ENCODE peak calls at places on chromosome 19, in four cellular contexts. One of them, this sample, is unnamed.

GRCh38 chr19:3665681-3666544 is 34.4 kb downstream of the PIP5K1C start:
- DNase-seq in NCI-H345: peak; percentile 23
- DNase-seq in astrocyte of the hippocampus: peak; percentile 70
- DNase-seq in Caco-2: no peak
- DNase-seq in this sample: peak; percentile 92

GRCh38 chr19:14786421-14786851 is 8.1 kb upstream of the ADGRE2 start:
- DNase-seq in NCI-H345: no peak
- DNase-seq in Caco-2: no peak
- DNase-seq in astrocyte of the hippocampus: peak; percentile 7
- DNase-seq in this sample: peak; percentile 53

GRCh38 chr19:42074513-42075363 is 1.2 kb upstream of the ZNF574 start:
- DNase-seq in NCI-H345: no peak
- DNase-seq in Caco-2: peak; percentile 61
- DNase-seq in astrocyte of the hippocampus: no peak
- DNase-seq in this sample: peak; percentile 74

GRCh38 chr19:44278181-44278690 is 18.6 kb downstream of the ZNF233 start:
- DNase-seq in Caco-2: no peak
- DNase-seq in astrocyte of the hippocampus: no peak
- DNase-seq in NCI-H345: no peak
- DNase-seq in this sample: no peak

GRCh38 chr19:7516281-7516862 is 469 bp downstream of the ZNF358 start:
- DNase-seq in NCI-H345: no peak
- DNase-seq in Caco-2: no peak
- DNase-seq in astrocyte of the hippocampus: peak; percentile 19
- DNase-seq in this sample: no peak

GRCh38 chr19:38728752-38729541 is 15.3 kb downstream of the CAPN12 start:
- DNase-seq in Caco-2: no peak
- DNase-seq in astrocyte of the hippocampus: no peak
- DNase-seq in NCI-H345: no peak
- DNase-seq in this sample: no peak

GRCh38 chr19:35828694-35829301 is 16.2 kb upstream of the PRODH2 start:
- DNase-seq in Caco-2: peak; percentile 76
- DNase-seq in astrocyte of the hippocampus: peak; percentile 87
- DNase-seq in NCI-H345: no peak
- DNase-seq in this sample: peak; percentile 84

GRCh38 chr19:12639901-12640613 is 26.5 kb downstream of the MAN2B1 start:
- DNase-seq in Caco-2: peak; percentile 66
- DNase-seq in NCI-H345: peak; percentile 0
- DNase-seq in astrocyte of the hippocampus: peak; percentile 92
- DNase-seq in this sample: peak; percentile 51

GRCh38 chr19:43586346-43586745 is 9.6 kb downstream of the IRGQ start:
- DNase-seq in Caco-2: no peak
- DNase-seq in astrocyte of the hippocampus: no peak
- DNase-seq in NCI-H345: no peak
- DNase-seq in this sample: no peak

GRCh38 chr19:40524133-40524549 is 52.5 kb upstream of the SHKBP1 start:
- DNase-seq in Caco-2: no peak
- DNase-seq in astrocyte of the hippocampus: no peak
- DNase-seq in NCI-H345: no peak
- DNase-seq in this sample: no peak

GRCh38 chr19:50501186-50501567 is 9.8 kb downstream of the JOSD2 start:
- DNase-seq in astrocyte of the hippocampus: no peak
- DNase-seq in NCI-H345: no peak
- DNase-seq in Caco-2: peak; percentile 63
- DNase-seq in this sample: no peak

GRCh38 chr19:45958320-45958719 is 15.3 kb downstream of the NOVA2 start:
- DNase-seq in Caco-2: no peak
- DNase-seq in astrocyte of the hippocampus: no peak
- DNase-seq in NCI-H345: no peak
- DNase-seq in this sample: no peak

GRCh38 chr19:18672044-18672451 is 11.4 kb upstream of the CRTC1 start:
- DNase-seq in astrocyte of the hippocampus: no peak
- DNase-seq in NCI-H345: no peak
- DNase-seq in Caco-2: no peak
- DNase-seq in this sample: no peak

GRCh38 chr19:38695832-38696732 is 48.2 kb downstream of the CAPN12 start:
- DNase-seq in astrocyte of the hippocampus: no peak
- DNase-seq in Caco-2: no peak
- DNase-seq in NCI-H345: no peak
- DNase-seq in this sample: no peak

GRCh38 chr19:6714749-6715555 is 5.5 kb downstream of the C3 start:
- DNase-seq in Caco-2: no peak
- DNase-seq in NCI-H345: no peak
- DNase-seq in astrocyte of the hippocampus: no peak
- DNase-seq in this sample: no peak